ENCODE peak calls at places on chromosomes 3 and 15, in eight cellular contexts. R is effector memory CD8-positive, alpha-beta T cell; V is AG09319; O is cardiac fibroblast; A is activated CD4-positive, alpha-beta T cell treated with anti-CD3 and anti-CD28 coated beads, Interleukin-2, amount 50 U/mL, for 48 hours; T is Right ventricle myocardium superior; L is ELF-1; I is mesendoderm. W is an unnamed sample.

GRCh38 chr3:9947025-9947995 is 4.9 kb downstream of the PRRT3 start:
- DNase-seq in R (no peak), V (no peak), O (peak; percentile 79), A (no peak), T (peak; percentile 83), L (peak; percentile 84), I (peak; percentile 88), W (peak; percentile 90)

GRCh38 chr3:11021611-11022011 is 29.1 kb downstream of the SLC6A1 start:
- DNase-seq in R (no peak), V (no peak), O (no peak), A (no peak), T (no peak), L (no peak), I (no peak), W (peak; percentile 67)

GRCh38 chr3:179688847-179689246 is 36.0 kb downstream of the USP13 start:
- DNase-seq in R (no peak), V (no peak), O (no peak), A (no peak), T (no peak), L (no peak), I (no peak), W (peak; percentile 3)

GRCh38 chr3:163058190-163058854 is 1561.7 kb downstream of the OTOL1 start:
- DNase-seq in R (no peak), V (no peak), O (peak; percentile 54), A (no peak), T (peak; percentile 52), L (no peak), I (no peak), W (no peak)

GRCh38 chr15:74651251-74651741 is 35.7 kb downstream of the CLK3 start:
- DNase-seq in R (no peak), V (no peak), O (peak; percentile 24), A (no peak), T (no peak), L (no peak), I (no peak), W (no peak)

GRCh38 chr3:57065588-57065987 is 5.1 kb downstream of the SPATA12 start:
- DNase-seq in R (no peak), V (no peak), O (no peak), A (no peak), T (no peak), L (peak; percentile 58), I (peak; percentile 74), W (peak; percentile 68)

GRCh38 chr15:57732526-57733331 is 26.2 kb downstream of the POLR2M start:
- DNase-seq in R (peak; percentile 40), V (no peak), O (peak; percentile 69), A (peak; percentile 68), T (no peak), L (peak; percentile 36), I (peak; percentile 68), W (peak; percentile 87)

GRCh38 chr15:35107122-35107521 is 22.0 kb upstream of the NANOGP8 start:
- DNase-seq in R (no peak), V (no peak), O (no peak), A (no peak), T (no peak), L (no peak), I (no peak), W (no peak)

GRCh38 chr15:65215496-65215895 is 4.2 kb upstream of the CILP start:
- DNase-seq in R (no peak), V (no peak), O (no peak), A (no peak), T (no peak), L (no peak), I (no peak), W (no peak)

GRCh38 chr15:88539441-88539840 is 7.0 kb downstream of the DET1 start:
- DNase-seq in R (no peak), V (no peak), O (no peak), A (no peak), T (no peak), L (no peak), I (no peak), W (no peak)

GRCh38 chr3:192514754-192515660 is 212.3 kb downstream of the FGF12 start:
- DNase-seq in R (no peak), V (no peak), O (no peak), A (no peak), T (peak; percentile 44), L (peak; percentile 81), I (peak; percentile 89), W (peak; percentile 95)

GRCh38 chr3:130786306-130786705 is 39.7 kb upstream of the PIK3R4 start:
- DNase-seq in R (no peak), V (no peak), O (no peak), A (no peak), T (no peak), L (no peak), I (no peak), W (no peak)

GRCh38 chr3:56923546-56924224 is 121.9 kb upstream of the ARHGEF3 start:
- DNase-seq in R (peak; percentile 55), V (no peak), O (peak; percentile 89), A (no peak), T (no peak), L (no peak), I (peak; percentile 74), W (peak; percentile 52)

GRCh38 chr3:23806322-23807160 is 786 bp downstream of the UBE2E1 start:
- DNase-seq in R (peak; percentile 12), V (no peak), O (peak; percentile 29), A (no peak), T (peak; percentile 55), L (peak; percentile 51), I (no peak), W (peak; percentile 81)

GRCh38 chr3:22399566-22399965 is 648.6 kb upstream of the ZNF385D start:
- DNase-seq in R (no peak), V (peak; percentile 18), O (no peak), A (no peak), T (no peak), L (no peak), I (no peak), W (no peak)

GRCh38 chr15:63489352-63489751 is 15.0 kb upstream of the USP3 start:
- DNase-seq in R (no peak), V (no peak), O (no peak), A (no peak), T (no peak), L (no peak), I (no peak), W (no peak)

GRCh38 chr3:194364652-194365434 is 4.7 kb downstream of the LRRC15 start:
- DNase-seq in R (no peak), V (no peak), O (peak; percentile 69), A (no peak), T (peak; percentile 58), L (peak; percentile 91), I (peak; percentile 60), W (no peak)

GRCh38 chr3:70053293-70053692 is 53.8 kb downstream of the SAMMSON start:
- DNase-seq in R (no peak), V (no peak), O (no peak), A (no peak), T (no peak), L (no peak), I (peak; percentile 48), W (no peak)

GRCh38 chr15:54082836-54083492 is 104.7 kb downstream of the UNC13C start:
- DNase-seq in R (no peak), V (no peak), O (peak; percentile 8), A (no peak), T (no peak), L (peak; percentile 52), I (peak; percentile 55), W (peak; percentile 74)

GRCh38 chr15:92845109-92845508 is 55.0 kb upstream of the CHD2 start:
- DNase-seq in R (no peak), V (peak; percentile 15), O (peak; percentile 84), A (no peak), T (no peak), L (no peak), I (no peak), W (no peak)

GRCh38 chr15:78680416-78681068 is 39.5 kb upstream of the CHRNB4 start:
- DNase-seq in R (no peak), V (no peak), O (no peak), A (no peak), T (no peak), L (no peak), I (no peak), W (peak; percentile 38)

GRCh38 chr3:49747792-49748480 is 24.2 kb upstream of the GMPPB start:
- DNase-seq in R (no peak), V (no peak), O (peak; percentile 56), A (no peak), T (no peak), L (no peak), I (no peak), W (no peak)

GRCh38 chr15:82305621-82306048 is 43.0 kb downstream of the SAXO2 start:
- DNase-seq in R (no peak), V (no peak), O (no peak), A (no peak), T (no peak), L (no peak), I (no peak), W (peak; percentile 35)

GRCh38 chr3:43366880-43367279 is 80.5 kb downstream of the SNRK start:
- DNase-seq in R (no peak), V (no peak), O (no peak), A (no peak), T (no peak), L (no peak), I (no peak), W (no peak)

GRCh38 chr3:36434682-36435426 is 54.5 kb downstream of the STAC start:
- DNase-seq in R (no peak), V (peak; percentile 28), O (peak; percentile 5), A (no peak), T (no peak), L (no peak), I (no peak), W (no peak)

GRCh38 chr3:177358968-177359600 is 161.8 kb upstream of the TBL1XR1 start:
- DNase-seq in R (peak; percentile 39), V (no peak), O (no peak), A (peak; percentile 49), T (peak; percentile 55), L (peak; percentile 97), I (peak; percentile 98), W (peak; percentile 94)

GRCh38 chr3:146218880-146219866 is 31.7 kb downstream of the PLSCR4 start:
- DNase-seq in R (peak; percentile 18), V (no peak), O (peak; percentile 65), A (peak; percentile 45), T (no peak), L (no peak), I (no peak), W (no peak)

GRCh38 chr3:175316799-175317198 is 457.7 kb downstream of the NAALADL2 start:
- DNase-seq in R (no peak), V (no peak), O (no peak), A (no peak), T (no peak), L (no peak), I (no peak), W (no peak)

GRCh38 chr3:23303601-23304217 is 100.6 kb downstream of the UBE2E2 start:
- DNase-seq in R (no peak), V (no peak), O (peak; percentile 10), A (no peak), T (no peak), L (no peak), I (no peak), W (no peak)

GRCh38 chr3:13547591-13548371 is 1.1 kb upstream of the FBLN2 start:
- DNase-seq in R (no peak), V (no peak), O (no peak), A (no peak), T (peak; percentile 48), L (no peak), I (peak; percentile 57), W (peak; percentile 87)

GRCh38 chr3:56869157-56869889 is 67.6 kb upstream of the ARHGEF3 start:
- DNase-seq in R (no peak), V (no peak), O (no peak), A (no peak), T (no peak), L (no peak), I (no peak), W (no peak)

GRCh38 chr3:172766241-172766640 is 15.7 kb downstream of the ECT2 start:
- DNase-seq in R (no peak), V (no peak), O (no peak), A (no peak), T (no peak), L (no peak), I (no peak), W (no peak)

W was measured in endodermal cell.